ENCODE peak calls at places on chromosome 22, in four cellular contexts. E is fibroblast of mammary gland, M is astrocyte of the cerebellum, U is omental fat pad. Q is an unnamed sample.

GRCh38 chr22:45190473-45190872 is 26.7 kb downstream of the NUP50 start:
- DNase-seq in E (no peak), M (no peak), U (no peak), Q (no peak)

GRCh38 chr22:48758021-48758561 is 1069.6 kb downstream of the BRD1 start:
- DNase-seq in E (no peak), M (no peak), U (peak), Q (no peak)

GRCh38 chr22:48940988-48941902 is 886.4 kb downstream of the BRD1 start:
- DNase-seq in E (no peak), M (no peak), U (no peak), Q (no peak)

GRCh38 chr22:45425101-45425500 is 11.6 kb downstream of the RIBC2 start:
- DNase-seq in E (peak), M (no peak), U (no peak), Q (no peak)

GRCh38 chr22:19604711-19605268 is 80.6 kb upstream of the CLDN5 start:
- DNase-seq in E (no peak), M (no peak), U (no peak), Q (no peak)

GRCh38 chr22:45516923-45517675 is 14.4 kb downstream of the FBLN1 start:
- DNase-seq in E (peak), M (no peak), U (no peak), Q (no peak)

GRCh38 chr22:18091916-18092526 is 14.2 kb downstream of the PEX26 start:
- DNase-seq in E (peak), M (peak), U (peak), Q (no peak)

GRCh38 chr22:23754220-23754919 is at the start of gene VPREB3:
- DNase-seq in E (no peak), M (no peak), U (no peak), Q (no peak)

GRCh38 chr22:35480143-35480542 is 60.5 kb upstream of the RASD2 start:
- DNase-seq in E (peak), M (peak), U (no peak), Q (no peak)

GRCh38 chr22:35330258-35330861 is 30.7 kb downstream of the TOM1 start:
- DNase-seq in E (peak), M (peak), U (peak), Q (no peak)

GRCh38 chr22:42324991-42325710 is 54.7 kb upstream of the TCF20 start:
- DNase-seq in E (no peak), M (no peak), U (no peak), Q (no peak)

GRCh38 chr22:36027579-36027959 is 1.1 kb downstream of the RBFOX2 start:
- DNase-seq in E (no peak), M (no peak), U (no peak), Q (no peak)

GRCh38 chr22:22973336-22973735 is 85.7 kb downstream of the IGLL5 start:
- DNase-seq in E (no peak), M (no peak), U (no peak), Q (no peak)

GRCh38 chr22:43424865-43425630 is 13.2 kb downstream of the MPPED1 start:
- DNase-seq in E (no peak), M (no peak), U (no peak), Q (no peak)

GRCh38 chr22:18109410-18110193 is 1.0 kb upstream of the TUBA8 start:
- DNase-seq in E (no peak), M (no peak), U (no peak), Q (no peak)

GRCh38 chr22:42279425-42280020 is 9.1 kb upstream of the TCF20 start:
- DNase-seq in E (no peak), M (no peak), U (no peak), Q (no peak)

GRCh38 chr22:27801197-27801615 is 350 bp downstream of the MN1 start:
- DNase-seq in E (peak), M (no peak), U (no peak), Q (no peak)

GRCh38 chr22:23514317-23515038 is 65.6 kb downstream of the IGLL1 start:
- DNase-seq in E (no peak), M (no peak), U (no peak), Q (no peak)

GRCh38 chr22:41382098-41382578 is 396 bp downstream of the TEF start:
- DNase-seq in E (peak), M (no peak), U (no peak), Q (no peak)

GRCh38 chr22:50456466-50457234 is 18.2 kb downstream of the SBF1 start:
- DNase-seq in E (no peak), M (no peak), U (no peak), Q (no peak)

GRCh38 chr22:24465566-24465965 is 29.6 kb upstream of the UPB1 start:
- DNase-seq in E (peak), M (no peak), U (no peak), Q (no peak)

GRCh38 chr22:41664490-41664889 is 24.2 kb downstream of the SNU13 start:
- DNase-seq in E (no peak), M (no peak), U (no peak), Q (no peak)

GRCh38 chr22:30985561-30986208 is 16.6 kb downstream of the TUG1 start:
- DNase-seq in E (no peak), M (no peak), U (no peak), Q (no peak)

GRCh38 chr22:31296258-31296657 is 4.0 kb upstream of the PIK3IP1 start:
- DNase-seq in E (peak), M (no peak), U (no peak), Q (no peak)

GRCh38 chr22:33380789-33381530 is 322.8 kb upstream of the SYN3 start:
- DNase-seq in E (peak), M (peak), U (no peak), Q (peak)

GRCh38 chr22:44449061-44449682 is 48.9 kb downstream of the RTL6 start:
- DNase-seq in E (peak), M (peak), U (no peak), Q (peak)

GRCh38 chr22:50189184-50189848 is 3.6 kb downstream of the TRABD start:
- DNase-seq in E (no peak), M (no peak), U (no peak), Q (no peak)

GRCh38 chr22:39405346-39406085 is 5.9 kb downstream of the TAB1 start:
- DNase-seq in E (peak), M (no peak), U (peak), Q (peak)
- TF ChIP-seq CTCF in E (peak), M (peak), U (no peak), Q (peak)

DNA sequence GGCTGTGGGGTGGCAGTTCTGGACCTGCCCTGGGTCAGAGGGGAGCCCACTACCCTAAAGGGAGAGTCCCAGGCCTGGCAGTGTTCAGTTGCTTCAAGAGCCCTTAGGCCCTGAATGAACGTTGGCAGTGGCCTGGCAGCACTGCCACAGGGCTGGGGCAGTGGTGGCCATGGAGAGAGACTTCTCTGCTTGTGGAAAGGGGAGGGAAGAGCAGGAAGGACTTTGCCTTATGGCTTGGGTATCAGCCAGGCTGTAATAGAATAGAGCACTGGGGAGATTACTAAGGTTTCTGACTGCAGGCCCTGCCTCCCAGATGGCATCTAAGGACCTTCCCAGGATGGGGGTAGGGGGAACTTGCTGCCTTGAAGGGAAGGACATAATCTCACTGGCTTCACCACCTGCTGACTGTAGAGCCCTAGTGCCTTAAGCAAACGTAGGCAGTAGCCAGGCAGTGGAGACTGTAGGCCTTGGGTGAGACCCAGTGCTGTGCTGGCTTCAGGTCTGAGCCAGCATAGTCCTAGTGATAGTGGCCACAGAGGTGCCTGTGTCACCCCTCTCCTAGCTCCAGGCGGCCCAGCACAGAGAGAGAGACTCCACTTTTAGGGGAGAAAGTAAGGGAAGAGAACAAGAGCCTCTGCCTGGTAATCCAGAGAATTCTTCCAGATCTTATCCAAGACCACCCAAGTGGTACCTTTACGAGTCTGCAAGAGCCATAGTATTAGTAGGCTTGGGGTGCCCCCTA is 27.6 kb downstream of the PLA2G6 start:
- DNase-seq in E (no peak), M (no peak), U (no peak), Q (no peak)
- TF ChIP-seq CTCF in E (no peak), M (peak), U (no peak), Q (no peak)

GRCh38 chr22:37489994-37490393 is 3.8 kb upstream of the MFNG start:
- DNase-seq in E (no peak), M (no peak), U (no peak), Q (no peak)
- TF ChIP-seq CTCF in E (no peak), M (no peak), U (no peak), Q (no peak)

GRCh38 chr22:26753125-26753862 is 95.9 kb downstream of the MIAT start:
- DNase-seq in E (no peak), M (no peak), U (no peak), Q (no peak)
- TF ChIP-seq CTCF in E (peak), M (no peak), U (no peak), Q (no peak)

DNA sequence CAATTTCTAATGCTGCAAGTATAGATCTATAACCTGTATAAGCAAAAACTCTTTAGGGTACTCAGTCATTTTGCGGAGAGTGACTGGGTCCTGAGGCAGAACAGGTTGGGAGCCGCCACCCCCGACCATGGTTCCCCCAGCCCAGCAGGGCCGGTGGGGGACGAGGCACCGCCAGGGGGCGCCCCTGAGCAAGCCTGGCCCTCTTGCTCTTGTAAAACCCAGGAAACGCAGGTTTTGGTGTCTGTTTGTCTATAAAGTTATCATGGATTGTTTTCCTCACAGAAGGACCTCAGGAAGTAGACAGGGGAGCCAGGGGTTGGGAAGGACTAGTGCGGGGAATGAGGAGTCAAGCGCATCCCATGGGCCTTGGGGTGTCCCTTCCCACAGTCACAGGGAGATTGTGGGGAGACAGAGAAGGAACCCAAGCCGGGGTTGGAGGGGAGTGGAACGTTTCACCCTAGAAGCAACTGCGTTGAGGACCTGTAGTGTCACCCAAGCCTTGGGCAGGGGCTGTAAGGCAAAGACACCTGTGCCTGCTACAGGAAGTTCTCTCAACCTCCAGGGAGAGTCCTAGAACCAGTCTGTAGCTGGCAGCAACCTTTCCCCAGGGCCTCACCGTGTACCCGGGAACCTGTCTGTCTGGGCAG is 26.4 kb downstream of the KCTD17 start:
- DNase-seq in E (peak), M (peak), U (peak), Q (peak)
- TF ChIP-seq CTCF in E (peak), M (peak), U (no peak), Q (no peak)

GRCh38 chr22:47213571-47214230 is 451.3 kb downstream of the TBC1D22A start:
- DNase-seq in E (peak), M (no peak), U (no peak), Q (no peak)
- TF ChIP-seq CTCF in E (peak), M (peak), U (no peak), Q (peak)

Q was measured in AG09319.